ENCODE peak calls at places on chromosomes 1 and 21, in seven cellular contexts. N is upper lobe of right lung, V is AG10803, R is tibial artery, S is neural crest cell, X is GM10248, O is progenitor cell of endocrine pancreas. M is an unnamed sample.

GRCh38 chr1:248696261-248696660 is 6.3 kb downstream of the OR14I1 start:
- DNase-seq in X (peak), R (no peak), O (no peak), N (no peak), V (peak), S (no peak), M (peak)

GRCh38 chr1:175494950-175495349 is 248.4 kb downstream of the TNR start:
- DNase-seq in O (no peak), X (no peak), R (no peak), V (no peak), S (no peak), N (no peak), M (no peak)

GRCh38 chr1:2405588-2406295 is 6.6 kb downstream of the PEX10 start:
- DNase-seq in X (no peak), O (no peak), N (no peak), S (no peak), R (no peak), V (no peak), M (no peak)

GRCh38 chr1:31570228-31570627 is 6.1 kb upstream of the TINAGL1 start:
- DNase-seq in N (peak), R (no peak), V (no peak), X (peak), S (no peak), O (no peak), M (no peak)

GRCh38 chr21:20971296-20971921 is 26.8 kb upstream of the NCAM2 start:
- DNase-seq in N (no peak), X (peak), R (no peak), O (no peak), S (peak), V (peak), M (peak)

GRCh38 chr21:36127250-36127904 is 7.5 kb upstream of the CBR3 start:
- DNase-seq in V (no peak), X (no peak), R (peak), N (peak), O (no peak), S (no peak), M (no peak)

GRCh38 chr1:7424352-7424890 is 346.7 kb upstream of the VAMP3 start:
- DNase-seq in X (no peak), V (no peak), N (peak), O (no peak), S (no peak), R (peak), M (no peak)

GRCh38 chr21:36757246-36757645 is 58.3 kb downstream of the SIM2 start:
- DNase-seq in S (no peak), R (peak), X (no peak), N (no peak), O (no peak), V (no peak), M (no peak)

GRCh38 chr1:85199667-85200366 is 999 bp downstream of the SYDE2 start:
- DNase-seq in V (no peak), X (no peak), S (no peak), O (no peak), N (no peak), R (no peak), M (no peak)

GRCh38 chr1:202958544-202959275 is 598 bp upstream of the ADIPOR1 start:
- DNase-seq in S (no peak), V (no peak), O (no peak), X (no peak), R (no peak), N (no peak), M (peak)

GRCh38 chr1:16151985-16152384 is 3.9 kb downstream of the EPHA2 start:
- DNase-seq in V (no peak), N (no peak), O (no peak), S (no peak), R (no peak), X (no peak), M (no peak)

GRCh38 chr1:223513309-223513708 is 120.1 kb downstream of the CCDC185 start:
- DNase-seq in R (no peak), O (no peak), X (no peak), V (no peak), N (no peak), S (no peak), M (no peak)

GRCh38 chr21:37821791-37822450 is 94.3 kb downstream of the KCNJ6 start:
- DNase-seq in N (no peak), X (no peak), R (no peak), O (no peak), S (no peak), V (no peak), M (no peak)

GRCh38 chr21:25421327-25422028 is 185.8 kb downstream of the MRPL39 start:
- DNase-seq in S (no peak), X (peak), O (no peak), R (no peak), N (no peak), V (peak), M (peak)

GRCh38 chr1:32989160-32989894 is 24.7 kb upstream of the RNF19B start:
- DNase-seq in O (no peak), R (peak), N (peak), V (peak), S (no peak), X (no peak), M (peak)

GRCh38 chr1:222654849-222655248 is 37.0 kb downstream of the MIA3 start:
- DNase-seq in S (no peak), X (peak), R (no peak), O (no peak), N (no peak), V (peak), M (peak)

GRCh38 chr1:207227131-207227630 is 94.3 kb upstream of the CD55 start:
- DNase-seq in S (no peak), N (no peak), X (no peak), V (no peak), O (no peak), R (no peak), M (no peak)

GRCh38 chr1:87226341-87226760 is 102.3 kb upstream of the LMO4 start:
- DNase-seq in O (no peak), S (no peak), R (peak), X (no peak), N (peak), V (peak), M (no peak)

GRCh38 chr1:9472386-9473031 is 66.8 kb upstream of the SLC25A33 start:
- DNase-seq in X (no peak), V (no peak), O (no peak), R (no peak), N (no peak), S (no peak), M (no peak)

GRCh38 chr1:9066945-9067807 is 2.3 kb downstream of the SLC2A5 start:
- DNase-seq in N (no peak), V (peak), O (no peak), X (no peak), R (no peak), S (no peak), M (no peak)

GRCh38 chr1:213381572-213382084 is 330.6 kb downstream of the RPS6KC1 start:
- DNase-seq in N (no peak), X (no peak), V (no peak), O (no peak), S (no peak), R (no peak), M (no peak)

GRCh38 chr21:29499734-29500343 is 201.1 kb downstream of the BACH1 start:
- DNase-seq in S (no peak), X (no peak), N (no peak), R (no peak), O (no peak), V (peak), M (peak)

GRCh38 chr1:156645058-156645457 is 3.1 kb downstream of the BCAN start:
- DNase-seq in O (no peak), R (no peak), X (no peak), V (no peak), S (no peak), N (no peak), M (no peak)

GRCh38 chr1:46527474-46528296 is 23.8 kb downstream of the KNCN start:
- DNase-seq in V (peak), X (peak), S (peak), N (peak), R (peak), O (peak), M (peak)

GRCh38 chr1:214510477-214510876 is 40.9 kb downstream of the PTPN14 start:
- DNase-seq in V (no peak), X (no peak), R (no peak), O (no peak), N (no peak), S (no peak), M (no peak)

GRCh38 chr1:193108471-193108870 is 3.3 kb upstream of the GLRX2 start:
- DNase-seq in R (no peak), N (no peak), S (no peak), X (no peak), O (no peak), V (no peak), M (no peak)

GRCh38 chr1:223011230-223011856 is 131.7 kb downstream of the TLR5 start:
- DNase-seq in O (no peak), N (no peak), R (no peak), S (no peak), X (no peak), V (no peak), M (no peak)

GRCh38 chr1:67532452-67533216 is 102.4 kb upstream of the SERBP1 start:
- DNase-seq in S (peak), R (no peak), O (no peak), X (peak), V (peak), N (no peak), M (peak)

GRCh38 chr1:50968884-50969610 is 998 bp upstream of the CDKN2C start:
- DNase-seq in V (peak), O (peak), N (peak), R (peak), S (peak), X (peak), M (peak)

GRCh38 chr21:46056450-46056903 is 41.4 kb upstream of the COL6A2 start:
- DNase-seq in N (peak), R (peak), V (peak), X (no peak), S (no peak), O (no peak), M (peak)

GRCh38 chr1:80218112-80218511 is 1211.6 kb upstream of the ADGRL4 start:
- DNase-seq in O (no peak), X (peak), S (no peak), N (no peak), V (peak), R (no peak), M (no peak)

GRCh38 chr1:96191165-96191564 is 530.4 kb upstream of the PTBP2 start:
- DNase-seq in S (no peak), V (no peak), X (no peak), R (no peak), O (no peak), N (no peak), M (no peak)

GRCh38 chr1:94925561-94926364 is 1.1 kb downstream of the CNN3 start:
- DNase-seq in V (peak), X (peak), N (peak), R (peak), O (peak), S (peak), M (peak)

GRCh38 chr1:6163191-6163972 is 16.7 kb downstream of the CHD5 start:
- DNase-seq in O (no peak), N (no peak), R (no peak), X (no peak), S (no peak), V (no peak), M (no peak)

GRCh38 chr1:198497326-198498220 is 42.9 kb downstream of the ATP6V1G3 start:
- DNase-seq in R (no peak), S (no peak), N (no peak), V (peak), X (peak), O (no peak), M (no peak)
- TF ChIP-seq CTCF in R (no peak), S (no peak), N (no peak), V (no peak), X (no peak), O (no peak), M (no peak)

DNA sequence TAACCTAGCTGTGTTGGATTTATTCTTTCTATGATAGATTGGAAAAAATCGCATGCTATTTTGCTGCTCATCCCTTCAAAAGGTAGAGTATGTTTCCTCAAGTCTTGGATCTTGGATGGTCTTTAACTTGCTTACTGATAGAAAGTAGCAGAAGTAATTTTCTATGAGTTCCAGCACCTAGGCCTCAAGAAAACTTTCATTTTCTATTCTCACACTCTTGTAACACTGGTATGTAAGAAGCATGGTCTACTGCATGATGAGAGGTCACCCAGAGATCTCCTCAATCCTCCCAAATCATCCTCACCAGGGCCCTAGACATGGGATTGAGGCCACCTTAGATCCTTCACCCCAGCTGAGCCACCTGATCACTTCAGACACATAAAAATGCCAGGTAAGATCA is 7.2 kb downstream of the SPTA1 start:
- DNase-seq in X (no peak), N (no peak), O (no peak), R (no peak), V (no peak), S (no peak), M (no peak)
- TF ChIP-seq CTCF in X (no peak), N (no peak), O (no peak), R (no peak), V (no peak), S (no peak), M (no peak)

DNA sequence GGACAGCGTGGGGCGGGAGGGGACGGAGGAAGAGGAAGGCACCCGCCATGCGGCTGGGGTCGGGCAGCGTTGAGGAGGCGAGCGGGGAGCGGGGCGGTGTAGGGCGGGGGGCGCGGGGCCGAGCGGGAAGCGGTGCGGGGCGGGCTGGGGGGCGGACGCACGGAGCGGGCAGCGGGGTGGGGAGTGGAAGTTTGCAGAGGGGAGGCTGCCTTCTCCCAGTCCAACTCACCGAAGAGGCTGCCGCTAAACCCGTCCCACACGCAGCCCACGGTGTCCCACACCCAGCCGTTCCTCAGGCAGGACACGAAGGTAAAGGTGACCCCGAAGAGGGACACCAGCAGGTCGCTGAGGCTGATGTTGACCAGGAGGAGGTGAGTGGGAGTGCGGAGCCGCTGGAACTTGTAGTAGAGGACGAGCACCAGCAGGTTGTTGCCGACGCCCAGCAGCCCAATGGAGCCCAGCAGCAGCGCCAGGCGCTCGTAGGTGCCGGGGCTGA is 468 bp downstream of the CHML start:
- DNase-seq in O (peak), S (peak), R (peak), N (peak), X (peak), V (peak), M (peak)
- TF ChIP-seq CTCF in O (no peak), S (no peak), R (no peak), N (no peak), X (no peak), V (peak), M (no peak)

DNA sequence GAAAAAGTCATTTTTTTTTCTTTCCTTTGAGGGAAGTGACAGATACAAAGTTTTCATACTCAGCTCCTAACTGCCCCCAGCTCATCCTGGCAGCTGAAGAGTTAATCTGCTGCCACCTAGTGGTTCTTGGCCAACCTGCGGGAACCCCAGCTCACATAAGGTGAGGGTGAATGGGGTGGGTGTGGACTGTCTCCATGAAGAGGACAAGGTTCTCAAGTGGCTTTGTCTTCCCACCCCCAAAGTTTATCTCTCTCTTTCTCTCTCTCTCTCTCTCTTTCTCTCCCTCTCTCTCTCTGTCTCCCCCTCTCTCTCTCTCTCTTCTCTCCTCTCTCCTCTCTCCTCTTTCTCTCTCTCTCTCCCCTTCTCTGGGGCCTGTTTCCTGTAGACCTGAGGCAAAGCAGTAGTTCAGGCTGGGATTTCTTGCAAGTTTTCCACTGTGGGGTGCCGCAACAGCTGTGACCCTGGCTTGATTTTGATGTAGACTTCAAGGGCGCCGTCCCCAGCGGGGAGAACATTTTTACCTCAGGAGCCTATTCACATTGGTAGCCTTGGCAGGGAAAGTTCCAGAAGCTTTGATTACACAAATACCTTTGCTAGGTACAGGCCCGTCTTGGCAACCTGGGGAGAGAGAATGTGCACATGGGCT is 136.1 kb downstream of the TM2D1 start:
- DNase-seq in N (no peak), O (peak), S (peak), R (no peak), X (peak), V (no peak), M (peak)
- TF ChIP-seq CTCF in N (peak), O (peak), S (peak), R (peak), X (peak), V (peak), M (peak)

DNA sequence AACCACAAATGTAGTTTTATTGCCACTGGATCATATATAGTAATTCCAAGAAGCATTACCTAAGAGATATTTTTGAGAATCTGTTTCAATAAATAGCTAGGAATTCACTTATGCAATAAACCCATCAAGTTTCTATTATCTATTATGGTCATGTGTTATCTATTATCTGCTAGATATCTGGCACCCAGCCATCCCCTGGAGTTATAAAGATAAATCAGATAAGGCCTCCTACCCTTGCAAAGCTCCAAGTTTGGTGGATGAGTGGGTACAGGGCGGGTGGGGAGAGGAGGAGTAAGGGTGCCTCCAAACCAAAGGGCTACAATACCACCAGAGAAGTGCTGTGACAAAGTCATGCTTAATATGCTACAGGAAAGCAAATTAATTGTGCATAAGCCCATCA is 10.3 kb upstream of the VWA5B1 start:
- DNase-seq in S (no peak), R (no peak), V (peak), X (no peak), N (no peak), O (no peak), M (no peak)
- TF ChIP-seq CTCF in S (no peak), R (no peak), V (no peak), X (no peak), N (no peak), O (no peak), M (no peak)

DNA sequence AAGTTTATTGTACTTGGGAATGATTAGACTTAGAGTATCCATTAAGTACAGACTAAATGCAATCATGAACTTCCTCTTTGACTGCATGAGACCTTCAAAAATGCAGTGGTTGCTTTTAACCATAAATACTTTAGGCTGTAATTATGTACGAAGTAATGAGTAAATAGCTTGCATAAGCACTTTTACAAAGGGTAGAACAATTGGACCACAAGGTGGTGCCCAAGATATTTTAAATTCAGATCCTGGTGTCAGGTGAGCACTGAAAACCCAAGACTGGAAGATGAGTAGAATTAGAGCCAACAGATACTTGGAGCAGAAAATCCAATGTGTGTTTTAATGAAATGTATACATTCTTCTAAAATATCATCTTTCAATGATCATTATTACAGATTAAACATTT is 43.4 kb upstream of the RHOU start:
- DNase-seq in V (peak), N (no peak), S (no peak), R (no peak), O (no peak), X (peak), M (peak)
- TF ChIP-seq CTCF in V (peak), N (peak), S (peak), R (peak), O (peak), X (peak), M (peak)

DNA sequence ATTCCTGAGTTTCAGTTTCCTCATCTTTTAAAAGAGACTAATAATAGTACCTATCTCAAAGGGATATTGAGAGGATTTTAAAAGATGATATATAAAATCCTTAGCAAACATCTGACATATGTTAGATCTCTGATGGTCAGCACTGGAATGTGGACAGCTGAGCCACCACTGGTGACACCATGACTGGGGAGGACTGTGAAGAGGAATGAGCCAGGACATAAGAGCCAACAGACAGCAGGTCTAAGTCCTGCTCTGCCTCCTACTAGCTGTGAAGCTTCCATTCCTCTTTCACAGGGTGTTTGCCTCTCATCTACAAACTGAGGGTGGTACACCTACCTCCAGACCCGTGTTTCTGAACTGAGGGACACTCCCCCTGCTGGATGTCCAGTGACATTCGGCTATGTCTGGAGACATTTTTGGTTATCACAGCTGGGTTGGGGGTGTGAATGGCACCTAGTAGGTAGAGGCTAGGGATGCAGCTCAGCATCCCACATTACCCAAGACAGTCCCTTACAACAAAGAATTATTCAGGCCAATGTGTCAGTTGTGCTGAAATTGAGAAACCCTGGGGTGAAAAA is 109.1 kb upstream of the OLIG2 start:
- DNase-seq in R (no peak), S (no peak), X (no peak), N (no peak), O (no peak), V (no peak), M (peak)
- TF ChIP-seq CTCF in R (no peak), S (peak), X (no peak), N (no peak), O (no peak), V (peak), M (peak)